ENCODE peak calls at places on chromosome 1, in nine cellular contexts. One of them, this sample, is unnamed.

GRCh38 chr1:90710579-90711536 is 6.2 kb downstream of the BARHL2 start:
- DNase-seq in IMR-90: no peak
- DNase-seq in prostate gland: no peak
- DNase-seq in T-helper 1 cell: no peak
- DNase-seq in posterior vena cava: peak; percentile 59
- DNase-seq in ACHN: no peak
- DNase-seq in EL: no peak
- DNase-seq in cerebellar cortex: peak; percentile 34
- DNase-seq in choroid plexus epithelial cell: no peak
- DNase-seq in this sample: no peak

GRCh38 chr1:216804107-216804506 is 80.9 kb upstream of the ESRRG start:
- DNase-seq in posterior vena cava: no peak
- DNase-seq in ACHN: no peak
- DNase-seq in T-helper 1 cell: no peak
- DNase-seq in IMR-90: no peak
- DNase-seq in cerebellar cortex: no peak
- DNase-seq in prostate gland: no peak
- DNase-seq in EL: no peak
- DNase-seq in choroid plexus epithelial cell: no peak
- DNase-seq in this sample: no peak

GRCh38 chr1:3473381-3473844 is 18.9 kb downstream of the ARHGEF16 start:
- DNase-seq in cerebellar cortex: no peak
- DNase-seq in EL: peak; percentile 81
- DNase-seq in posterior vena cava: no peak
- DNase-seq in T-helper 1 cell: no peak
- DNase-seq in IMR-90: peak; percentile 83
- DNase-seq in ACHN: peak; percentile 80
- DNase-seq in choroid plexus epithelial cell: peak; percentile 95
- DNase-seq in prostate gland: peak; percentile 74
- DNase-seq in this sample: no peak

GRCh38 chr1:201530741-201531521 is 8.0 kb upstream of the NAV1 start:
- DNase-seq in EL: peak; percentile 82
- DNase-seq in IMR-90: peak; percentile 83
- DNase-seq in prostate gland: peak; percentile 57
- DNase-seq in cerebellar cortex: peak; percentile 72
- DNase-seq in T-helper 1 cell: no peak
- DNase-seq in posterior vena cava: peak; percentile 97
- DNase-seq in ACHN: peak; percentile 77
- DNase-seq in choroid plexus epithelial cell: peak; percentile 91
- DNase-seq in this sample: peak; percentile 62

GRCh38 chr1:183206538-183207117 is 20.6 kb downstream of the LAMC2 start:
- DNase-seq in IMR-90: no peak
- DNase-seq in choroid plexus epithelial cell: no peak
- DNase-seq in EL: no peak
- DNase-seq in prostate gland: no peak
- DNase-seq in posterior vena cava: no peak
- DNase-seq in ACHN: no peak
- DNase-seq in T-helper 1 cell: no peak
- DNase-seq in cerebellar cortex: no peak
- DNase-seq in this sample: no peak

GRCh38 chr1:240602189-240602588 is 9.8 kb downstream of the GREM2 start:
- DNase-seq in cerebellar cortex: no peak
- DNase-seq in IMR-90: peak; percentile 35
- DNase-seq in EL: peak; percentile 8
- DNase-seq in prostate gland: no peak
- DNase-seq in ACHN: peak; percentile 18
- DNase-seq in T-helper 1 cell: no peak
- DNase-seq in choroid plexus epithelial cell: no peak
- DNase-seq in posterior vena cava: no peak
- DNase-seq in this sample: no peak

GRCh38 chr1:43804569-43804968 is 97.2 kb downstream of the ST3GAL3 start:
- DNase-seq in IMR-90: no peak
- DNase-seq in posterior vena cava: no peak
- DNase-seq in EL: no peak
- DNase-seq in prostate gland: no peak
- DNase-seq in T-helper 1 cell: no peak
- DNase-seq in choroid plexus epithelial cell: no peak
- DNase-seq in cerebellar cortex: no peak
- DNase-seq in ACHN: no peak
- DNase-seq in this sample: no peak

GRCh38 chr1:45945426-45945825 is 142.0 kb downstream of the MAST2 start:
- DNase-seq in ACHN: no peak
- DNase-seq in prostate gland: no peak
- DNase-seq in EL: peak; percentile 58
- DNase-seq in posterior vena cava: no peak
- DNase-seq in T-helper 1 cell: no peak
- DNase-seq in cerebellar cortex: no peak
- DNase-seq in IMR-90: peak; percentile 59
- DNase-seq in choroid plexus epithelial cell: peak; percentile 59
- DNase-seq in this sample: no peak

This sample was measured in kidney glomerular epithelial cell.